ENCODE peak calls at places on chromosomes 4 and X, in five cellular contexts. Y is HTR-8/SVneo, A is skeletal muscle cell, R is tibial artery, I is lung microvascular endothelial cell. J is an unnamed sample.

GRCh38 chrX:19683817-19684216 is 168.5 kb upstream of the MAP3K15 start:
- DNase-seq in R (no peak), I (no peak), A (no peak), Y (no peak), J (no peak)

GRCh38 chrX:129540068-129540653 is at the start of gene OCRL:
- DNase-seq in A (no peak), I (peak; percentile 78), Y (peak; percentile 34), R (peak; percentile 74), J (peak; percentile 27)

GRCh38 chr4:167100120-167100519 is 134.2 kb downstream of the SPOCK3 start:
- DNase-seq in I (peak; percentile 7), Y (peak; percentile 13), R (no peak), A (peak; percentile 4), J (peak; percentile 29)

GRCh38 chr4:169615467-169616106 is 3.2 kb upstream of the NEK1 start:
- DNase-seq in A (no peak), R (no peak), Y (no peak), I (peak; percentile 21), J (no peak)

GRCh38 chrX:13646154-13646549 is 6.8 kb upstream of the TCEANC start:
- DNase-seq in I (peak; percentile 71), A (no peak), Y (peak; percentile 59), R (peak; percentile 67), J (peak; percentile 58)

GRCh38 chr4:119212964-119213606 is 572 bp downstream of the USP53 start:
- DNase-seq in R (peak; percentile 95), A (peak; percentile 83), Y (peak; percentile 71), I (peak; percentile 81), J (peak; percentile 94)

GRCh38 chr4:7002336-7002735 is 40.8 kb upstream of the TADA2B start:
- DNase-seq in I (no peak), R (no peak), Y (no peak), A (no peak), J (no peak)

GRCh38 chr4:89048906-89049601 is 7.9 kb downstream of the FAM13A start:
- DNase-seq in A (no peak), I (no peak), Y (no peak), R (no peak), J (no peak)

GRCh38 chr4:15065516-15065915 is 63.2 kb downstream of the CPEB2 start:
- DNase-seq in I (no peak), Y (no peak), R (no peak), A (no peak), J (no peak)

J was measured in fibroblast of the conjunctiva.